ENCODE peak calls at places on chromosomes 6 and 20, in ten cellular contexts. One of them, this sample, is unnamed.

GRCh38 chr6:56954389-56955170 is at the start of gene BEND6:
- DNase-seq in heart left ventricle: peak
- DNase-seq in CD8-positive, alpha-beta T cell: no peak
- DNase-seq in A549: peak
- DNase-seq in fibroblast of lung: peak
- DNase-seq in upper lobe of right lung: peak
- DNase-seq in AG10803: peak
- DNase-seq in fibroblast of villous mesenchyme: peak
- DNase-seq in MM.1S: peak
- DNase-seq in HCT116: no peak
- DNase-seq in this sample: no peak

GRCh38 chr6:146613947-146614346 is 15.2 kb downstream of the ADGB start:
- DNase-seq in CD8-positive, alpha-beta T cell: no peak
- DNase-seq in fibroblast of lung: no peak
- DNase-seq in A549: no peak
- DNase-seq in upper lobe of right lung: no peak
- DNase-seq in heart left ventricle: no peak
- DNase-seq in MM.1S: no peak
- DNase-seq in fibroblast of villous mesenchyme: no peak
- DNase-seq in AG10803: no peak
- DNase-seq in HCT116: no peak
- DNase-seq in this sample: no peak

GRCh38 chr20:50187403-50188051 is 3.1 kb upstream of the CEBPB start:
- DNase-seq in A549: no peak
- DNase-seq in MM.1S: no peak
- DNase-seq in HCT116: no peak
- DNase-seq in fibroblast of villous mesenchyme: peak
- DNase-seq in AG10803: peak
- DNase-seq in fibroblast of lung: peak
- DNase-seq in CD8-positive, alpha-beta T cell: no peak
- DNase-seq in heart left ventricle: no peak
- DNase-seq in upper lobe of right lung: peak
- DNase-seq in this sample: no peak

GRCh38 chr20:45336530-45337366 is 11.5 kb downstream of the SDC4 start:
- DNase-seq in MM.1S: no peak
- DNase-seq in fibroblast of villous mesenchyme: peak
- DNase-seq in CD8-positive, alpha-beta T cell: no peak
- DNase-seq in AG10803: peak
- DNase-seq in A549: peak
- DNase-seq in HCT116: no peak
- DNase-seq in heart left ventricle: no peak
- DNase-seq in fibroblast of lung: peak
- DNase-seq in upper lobe of right lung: no peak
- DNase-seq in this sample: peak

GRCh38 chr20:46174469-46175126 is 56.5 kb downstream of the CD40 start:
- DNase-seq in heart left ventricle: peak
- DNase-seq in A549: peak
- DNase-seq in HCT116: peak
- DNase-seq in fibroblast of lung: peak
- DNase-seq in CD8-positive, alpha-beta T cell: peak
- DNase-seq in MM.1S: peak
- DNase-seq in fibroblast of villous mesenchyme: peak
- DNase-seq in AG10803: peak
- DNase-seq in upper lobe of right lung: peak
- DNase-seq in this sample: no peak

GRCh38 chr6:14217728-14218637 is 100.4 kb downstream of the CD83 start:
- DNase-seq in fibroblast of villous mesenchyme: no peak
- DNase-seq in fibroblast of lung: no peak
- DNase-seq in CD8-positive, alpha-beta T cell: no peak
- DNase-seq in AG10803: no peak
- DNase-seq in MM.1S: no peak
- DNase-seq in heart left ventricle: no peak
- DNase-seq in upper lobe of right lung: peak
- DNase-seq in A549: no peak
- DNase-seq in HCT116: no peak
- DNase-seq in this sample: no peak

GRCh38 chr6:135008072-135008940 is 46.3 kb downstream of the HBS1L start:
- DNase-seq in CD8-positive, alpha-beta T cell: no peak
- DNase-seq in MM.1S: peak
- DNase-seq in fibroblast of lung: no peak
- DNase-seq in A549: no peak
- DNase-seq in fibroblast of villous mesenchyme: no peak
- DNase-seq in AG10803: no peak
- DNase-seq in HCT116: no peak
- DNase-seq in upper lobe of right lung: no peak
- DNase-seq in heart left ventricle: no peak
- DNase-seq in this sample: no peak

GRCh38 chr6:5695260-5696245 is 311.2 kb downstream of the NRN1 start:
- DNase-seq in A549: no peak
- DNase-seq in CD8-positive, alpha-beta T cell: no peak
- DNase-seq in fibroblast of lung: peak
- DNase-seq in HCT116: no peak
- DNase-seq in AG10803: peak
- DNase-seq in heart left ventricle: no peak
- DNase-seq in upper lobe of right lung: no peak
- DNase-seq in MM.1S: no peak
- DNase-seq in fibroblast of villous mesenchyme: peak
- DNase-seq in this sample: peak

GRCh38 chr6:3152689-3153088 is 4.7 kb downstream of the TUBB2A start:
- DNase-seq in fibroblast of lung: no peak
- DNase-seq in AG10803: no peak
- DNase-seq in HCT116: no peak
- DNase-seq in CD8-positive, alpha-beta T cell: no peak
- DNase-seq in heart left ventricle: no peak
- DNase-seq in A549: no peak
- DNase-seq in upper lobe of right lung: no peak
- DNase-seq in MM.1S: no peak
- DNase-seq in fibroblast of villous mesenchyme: no peak
- DNase-seq in this sample: no peak

GRCh38 chr6:3151705-3152104 is 5.6 kb downstream of the TUBB2A start:
- DNase-seq in AG10803: no peak
- DNase-seq in fibroblast of lung: no peak
- DNase-seq in CD8-positive, alpha-beta T cell: no peak
- DNase-seq in HCT116: no peak
- DNase-seq in MM.1S: no peak
- DNase-seq in heart left ventricle: no peak
- DNase-seq in A549: no peak
- DNase-seq in fibroblast of villous mesenchyme: no peak
- DNase-seq in upper lobe of right lung: no peak
- DNase-seq in this sample: no peak

GRCh38 chr6:3144571-3144970 is 12.8 kb downstream of the TUBB2A start:
- DNase-seq in fibroblast of lung: no peak
- DNase-seq in CD8-positive, alpha-beta T cell: no peak
- DNase-seq in A549: no peak
- DNase-seq in fibroblast of villous mesenchyme: no peak
- DNase-seq in AG10803: no peak
- DNase-seq in upper lobe of right lung: no peak
- DNase-seq in heart left ventricle: no peak
- DNase-seq in MM.1S: no peak
- DNase-seq in HCT116: no peak
- DNase-seq in this sample: no peak

GRCh38 chr6:3147914-3148757 is 9.2 kb downstream of the TUBB2A start:
- DNase-seq in A549: no peak
- DNase-seq in fibroblast of lung: no peak
- DNase-seq in HCT116: no peak
- DNase-seq in upper lobe of right lung: no peak
- DNase-seq in fibroblast of villous mesenchyme: no peak
- DNase-seq in AG10803: no peak
- DNase-seq in CD8-positive, alpha-beta T cell: no peak
- DNase-seq in MM.1S: no peak
- DNase-seq in heart left ventricle: no peak
- DNase-seq in this sample: no peak
- TF ChIP-seq CTCF in A549: no peak
- TF ChIP-seq CTCF in fibroblast of lung: no peak
- TF ChIP-seq CTCF in HCT116: peak
- TF ChIP-seq CTCF in upper lobe of right lung: no peak
- TF ChIP-seq CTCF in fibroblast of villous mesenchyme: no peak
- TF ChIP-seq CTCF in AG10803: no peak
- TF ChIP-seq CTCF in CD8-positive, alpha-beta T cell: no peak
- TF ChIP-seq CTCF in MM.1S: no peak
- TF ChIP-seq CTCF in heart left ventricle: no peak
- TF ChIP-seq CTCF in this sample: no peak

GRCh38 chr6:41621367-41621766 is 16.9 kb upstream of the MDFI start:
- DNase-seq in upper lobe of right lung: no peak
- DNase-seq in AG10803: no peak
- DNase-seq in HCT116: no peak
- DNase-seq in heart left ventricle: no peak
- DNase-seq in A549: no peak
- DNase-seq in CD8-positive, alpha-beta T cell: no peak
- DNase-seq in MM.1S: no peak
- DNase-seq in fibroblast of villous mesenchyme: no peak
- DNase-seq in fibroblast of lung: no peak
- DNase-seq in this sample: no peak

GRCh38 chr6:41626022-41626421 is 12.2 kb upstream of the MDFI start:
- DNase-seq in upper lobe of right lung: no peak
- DNase-seq in HCT116: no peak
- DNase-seq in CD8-positive, alpha-beta T cell: no peak
- DNase-seq in AG10803: no peak
- DNase-seq in fibroblast of lung: no peak
- DNase-seq in MM.1S: no peak
- DNase-seq in fibroblast of villous mesenchyme: no peak
- DNase-seq in A549: no peak
- DNase-seq in heart left ventricle: no peak
- DNase-seq in this sample: no peak

GRCh38 chr6:41624621-41625365 is 13.5 kb upstream of the MDFI start:
- DNase-seq in MM.1S: no peak
- DNase-seq in HCT116: no peak
- DNase-seq in AG10803: no peak
- DNase-seq in fibroblast of lung: no peak
- DNase-seq in CD8-positive, alpha-beta T cell: no peak
- DNase-seq in fibroblast of villous mesenchyme: no peak
- DNase-seq in heart left ventricle: no peak
- DNase-seq in upper lobe of right lung: no peak
- DNase-seq in A549: no peak
- DNase-seq in this sample: no peak

GRCh38 chr6:41625442-41625841 is 12.8 kb upstream of the MDFI start:
- DNase-seq in fibroblast of lung: no peak
- DNase-seq in fibroblast of villous mesenchyme: peak
- DNase-seq in MM.1S: no peak
- DNase-seq in HCT116: no peak
- DNase-seq in A549: no peak
- DNase-seq in CD8-positive, alpha-beta T cell: no peak
- DNase-seq in AG10803: no peak
- DNase-seq in upper lobe of right lung: peak
- DNase-seq in heart left ventricle: no peak
- DNase-seq in this sample: no peak

DNA sequence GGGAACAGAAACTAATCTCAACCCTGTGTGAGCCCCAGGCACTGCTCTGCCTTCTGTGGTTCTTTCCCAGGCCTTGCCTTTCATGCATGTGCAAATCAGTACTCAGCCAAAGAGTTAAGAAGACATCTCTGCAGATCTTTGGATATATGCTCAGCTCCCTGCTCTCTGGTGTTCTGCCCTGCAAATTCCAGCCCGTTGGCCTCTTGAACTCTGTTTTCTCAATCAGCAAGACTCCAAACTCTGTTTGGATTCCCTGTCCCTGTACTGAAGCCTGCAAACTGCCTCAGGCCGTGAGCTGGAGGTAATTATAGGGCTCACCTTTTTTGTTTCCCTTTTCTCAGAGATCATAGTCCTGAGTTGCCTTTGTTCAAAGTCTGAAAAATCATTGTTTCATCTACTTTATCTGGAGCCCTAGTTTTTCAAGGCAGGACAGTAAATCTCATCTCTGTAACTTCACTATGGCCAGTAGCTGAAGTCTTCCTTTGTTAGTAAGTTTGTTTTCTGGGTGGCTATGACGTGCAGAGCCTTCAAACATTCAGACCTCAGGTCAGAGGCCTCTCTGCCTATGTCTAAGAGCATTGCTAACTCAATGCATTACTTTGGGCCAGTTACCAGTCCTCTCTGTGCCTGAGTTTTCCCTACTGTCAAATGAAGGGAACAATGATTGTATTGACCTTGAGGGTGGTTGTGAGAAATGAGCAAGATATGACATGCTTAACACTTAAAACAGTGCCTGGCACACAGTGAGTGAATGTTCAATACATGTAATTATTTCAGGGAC is 15.9 kb upstream of the MDFI start:
- DNase-seq in CD8-positive, alpha-beta T cell: no peak
- DNase-seq in heart left ventricle: no peak
- DNase-seq in MM.1S: no peak
- DNase-seq in A549: no peak
- DNase-seq in fibroblast of villous mesenchyme: peak
- DNase-seq in fibroblast of lung: no peak
- DNase-seq in upper lobe of right lung: peak
- DNase-seq in AG10803: no peak
- DNase-seq in HCT116: no peak
- DNase-seq in this sample: no peak
- H3K4me3 ChIP-seq in CD8-positive, alpha-beta T cell: no peak
- H3K4me3 ChIP-seq in heart left ventricle: no peak
- H3K4me3 ChIP-seq in MM.1S: no peak
- H3K4me3 ChIP-seq in A549: no peak
- H3K4me3 ChIP-seq in fibroblast of villous mesenchyme: no peak
- H3K4me3 ChIP-seq in fibroblast of lung: no peak
- H3K4me3 ChIP-seq in upper lobe of right lung: no peak
- H3K4me3 ChIP-seq in AG10803: no peak
- H3K4me3 ChIP-seq in HCT116: no peak
- H3K4me3 ChIP-seq in this sample: no peak

GRCh38 chr20:16518068-16518783 is 55.0 kb downstream of the KIF16B start:
- DNase-seq in upper lobe of right lung: no peak
- DNase-seq in CD8-positive, alpha-beta T cell: no peak
- DNase-seq in HCT116: peak
- DNase-seq in MM.1S: no peak
- DNase-seq in A549: peak
- DNase-seq in fibroblast of lung: peak
- DNase-seq in heart left ventricle: no peak
- DNase-seq in fibroblast of villous mesenchyme: peak
- DNase-seq in AG10803: peak
- DNase-seq in this sample: no peak
- TF ChIP-seq CTCF in upper lobe of right lung: peak
- TF ChIP-seq CTCF in CD8-positive, alpha-beta T cell: peak
- TF ChIP-seq CTCF in HCT116: peak
- TF ChIP-seq CTCF in MM.1S: peak
- TF ChIP-seq CTCF in A549: peak
- TF ChIP-seq CTCF in fibroblast of lung: peak
- TF ChIP-seq CTCF in heart left ventricle: peak
- TF ChIP-seq CTCF in fibroblast of villous mesenchyme: peak
- TF ChIP-seq CTCF in AG10803: peak
- TF ChIP-seq CTCF in this sample: peak

GRCh38 chr20:56359212-56360132 is 698 bp downstream of the FAM210B start:
- DNase-seq in upper lobe of right lung: peak
- DNase-seq in MM.1S: peak
- DNase-seq in HCT116: no peak
- DNase-seq in heart left ventricle: peak
- DNase-seq in fibroblast of villous mesenchyme: peak
- DNase-seq in fibroblast of lung: peak
- DNase-seq in CD8-positive, alpha-beta T cell: no peak
- DNase-seq in AG10803: peak
- DNase-seq in A549: peak
- DNase-seq in this sample: no peak

GRCh38 chr20:56360899-56361199 is 2.1 kb downstream of the FAM210B start:
- DNase-seq in upper lobe of right lung: no peak
- DNase-seq in heart left ventricle: no peak
- DNase-seq in HCT116: no peak
- DNase-seq in CD8-positive, alpha-beta T cell: no peak
- DNase-seq in MM.1S: no peak
- DNase-seq in fibroblast of villous mesenchyme: no peak
- DNase-seq in AG10803: no peak
- DNase-seq in fibroblast of lung: no peak
- DNase-seq in A549: no peak
- DNase-seq in this sample: no peak

GRCh38 chr20:56358600-56359211 is at the start of gene FAM210B:
- DNase-seq in fibroblast of lung: peak
- DNase-seq in A549: peak
- DNase-seq in CD8-positive, alpha-beta T cell: peak
- DNase-seq in AG10803: peak
- DNase-seq in MM.1S: peak
- DNase-seq in heart left ventricle: peak
- DNase-seq in fibroblast of villous mesenchyme: peak
- DNase-seq in HCT116: peak
- DNase-seq in upper lobe of right lung: peak
- DNase-seq in this sample: no peak

GRCh38 chr20:56360133-56360898 is 1.5 kb downstream of the FAM210B start:
- DNase-seq in MM.1S: no peak
- DNase-seq in A549: no peak
- DNase-seq in HCT116: no peak
- DNase-seq in AG10803: no peak
- DNase-seq in fibroblast of lung: no peak
- DNase-seq in upper lobe of right lung: no peak
- DNase-seq in fibroblast of villous mesenchyme: no peak
- DNase-seq in heart left ventricle: no peak
- DNase-seq in CD8-positive, alpha-beta T cell: no peak
- DNase-seq in this sample: no peak

GRCh38 chr20:56358070-56358469 is 704 bp upstream of the FAM210B start:
- DNase-seq in HCT116: no peak
- DNase-seq in AG10803: peak
- DNase-seq in CD8-positive, alpha-beta T cell: no peak
- DNase-seq in fibroblast of villous mesenchyme: peak
- DNase-seq in upper lobe of right lung: no peak
- DNase-seq in fibroblast of lung: no peak
- DNase-seq in heart left ventricle: no peak
- DNase-seq in MM.1S: no peak
- DNase-seq in A549: no peak
- DNase-seq in this sample: no peak
- H3K4me3 ChIP-seq in HCT116: peak
- H3K4me3 ChIP-seq in AG10803: peak
- H3K4me3 ChIP-seq in CD8-positive, alpha-beta T cell: peak
- H3K4me3 ChIP-seq in fibroblast of villous mesenchyme: peak
- H3K4me3 ChIP-seq in upper lobe of right lung: peak
- H3K4me3 ChIP-seq in fibroblast of lung: peak
- H3K4me3 ChIP-seq in heart left ventricle: peak
- H3K4me3 ChIP-seq in MM.1S: peak
- H3K4me3 ChIP-seq in A549: peak
- H3K4me3 ChIP-seq in this sample: peak

This sample was measured in HFF-Myc.